ENCODE peak calls at places on chromosomes 3 and 15, in five cellular contexts. One of them, this sample, is unnamed. For H3K36me3, the result is how much of the 10 kb centered on the place peaks cover.

GRCh38 chr3:196055683-196056270 is 26.1 kb downstream of the TFRC start:
- DNase-seq in WERI-Rb-1: no peak
- DNase-seq in sigmoid colon: no peak
- DNase-seq in cardiac muscle cell: peak
- DNase-seq in stomach: no peak
- DNase-seq in this sample: no peak

GRCh38 chr3:45762647-45763330 is 33.5 kb downstream of the SLC6A20 start:
- DNase-seq in WERI-Rb-1: no peak
- DNase-seq in sigmoid colon: peak
- DNase-seq in cardiac muscle cell: no peak
- DNase-seq in stomach: no peak
- DNase-seq in this sample: no peak

GRCh38 chr3:16916840-16917239 is 32.1 kb downstream of the PLCL2 start:
- DNase-seq in WERI-Rb-1: no peak
- DNase-seq in sigmoid colon: no peak
- DNase-seq in cardiac muscle cell: no peak
- DNase-seq in stomach: no peak
- DNase-seq in this sample: no peak

GRCh38 chr3:170470063-170471006 is 51.7 kb downstream of the CLDN11 start:
- DNase-seq in WERI-Rb-1: no peak
- DNase-seq in sigmoid colon: no peak
- DNase-seq in cardiac muscle cell: no peak
- DNase-seq in stomach: no peak
- DNase-seq in this sample: no peak

GRCh38 chr3:72960812-72961518 is 35.6 kb upstream of the PPP4R2 start:
- DNase-seq in WERI-Rb-1: no peak
- DNase-seq in sigmoid colon: no peak
- DNase-seq in cardiac muscle cell: peak
- DNase-seq in stomach: no peak
- DNase-seq in this sample: no peak

GRCh38 chr3:126358816-126359181 is 1.6 kb upstream of the KLF15 start:
- DNase-seq in WERI-Rb-1: no peak
- DNase-seq in sigmoid colon: peak
- DNase-seq in cardiac muscle cell: no peak
- DNase-seq in stomach: no peak
- DNase-seq in this sample: no peak

GRCh38 chr3:64625381-64625780 is 62.4 kb downstream of the ADAMTS9 start:
- DNase-seq in WERI-Rb-1: no peak
- DNase-seq in sigmoid colon: no peak
- DNase-seq in cardiac muscle cell: no peak
- DNase-seq in stomach: no peak
- DNase-seq in this sample: no peak

GRCh38 chr3:135050536-135050935 is 255.5 kb downstream of the EPHB1 start:
- DNase-seq in WERI-Rb-1: no peak
- DNase-seq in sigmoid colon: no peak
- DNase-seq in cardiac muscle cell: no peak
- DNase-seq in stomach: no peak
- DNase-seq in this sample: no peak

GRCh38 chr3:187841552-187841951 is 96.3 kb upstream of the BCL6 start:
- DNase-seq in WERI-Rb-1: no peak
- DNase-seq in sigmoid colon: no peak
- DNase-seq in cardiac muscle cell: peak
- DNase-seq in stomach: no peak
- DNase-seq in this sample: peak

GRCh38 chr15:76235186-76235826 is 76.0 kb downstream of the ETFA start:
- DNase-seq in WERI-Rb-1: peak
- DNase-seq in sigmoid colon: no peak
- DNase-seq in cardiac muscle cell: peak
- DNase-seq in stomach: no peak
- DNase-seq in this sample: peak

GRCh38 chr15:89630974-89631901 is 24.0 kb downstream of the KIF7 start:
- DNase-seq in WERI-Rb-1: no peak
- DNase-seq in sigmoid colon: no peak
- DNase-seq in cardiac muscle cell: no peak
- DNase-seq in stomach: peak
- DNase-seq in this sample: no peak

GRCh38 chr3:100982710-100983109 is 10.5 kb downstream of the ABI3BP start:
- DNase-seq in WERI-Rb-1: no peak
- DNase-seq in sigmoid colon: peak
- DNase-seq in cardiac muscle cell: peak
- DNase-seq in stomach: no peak
- DNase-seq in this sample: no peak

GRCh38 chr3:126416943-126417342 is 22.2 kb downstream of the CFAP100 start:
- DNase-seq in WERI-Rb-1: no peak
- DNase-seq in sigmoid colon: peak
- DNase-seq in cardiac muscle cell: no peak
- DNase-seq in stomach: peak
- DNase-seq in this sample: no peak

GRCh38 chr3:58333206-58334012 is 717 bp downstream of the PXK start:
- DNase-seq in WERI-Rb-1: peak
- DNase-seq in sigmoid colon: peak
- DNase-seq in cardiac muscle cell: peak
- DNase-seq in stomach: peak
- DNase-seq in this sample: peak

GRCh38 chr3:157064402-157064801 is 95.5 kb downstream of the CCNL1 start:
- DNase-seq in WERI-Rb-1: no peak
- DNase-seq in sigmoid colon: no peak
- DNase-seq in cardiac muscle cell: no peak
- DNase-seq in stomach: no peak
- DNase-seq in this sample: no peak

GRCh38 chr3:133828576-133829309 is 23.1 kb downstream of the SRPRB start:
- DNase-seq in WERI-Rb-1: no peak
- DNase-seq in sigmoid colon: no peak
- DNase-seq in cardiac muscle cell: no peak
- DNase-seq in stomach: no peak
- DNase-seq in this sample: peak

GRCh38 chr15:75114327-75114726 is 87.4 kb upstream of the C15orf39 start:
- DNase-seq in WERI-Rb-1: no peak
- DNase-seq in sigmoid colon: no peak
- DNase-seq in cardiac muscle cell: no peak
- DNase-seq in stomach: no peak
- DNase-seq in this sample: no peak

GRCh38 chr3:189534546-189534945 is 96.6 kb upstream of the TP63 start:
- DNase-seq in WERI-Rb-1: no peak
- DNase-seq in sigmoid colon: no peak
- DNase-seq in cardiac muscle cell: no peak
- DNase-seq in stomach: no peak
- DNase-seq in this sample: no peak

GRCh38 chr3:81579744-81580143 is 181.7 kb downstream of the GBE1 start:
- DNase-seq in WERI-Rb-1: no peak
- DNase-seq in sigmoid colon: no peak
- DNase-seq in cardiac muscle cell: no peak
- DNase-seq in stomach: no peak
- DNase-seq in this sample: peak
- H3K36me3 ChIP-seq in WERI-Rb-1: under half
- H3K36me3 ChIP-seq in sigmoid colon: under half
- H3K36me3 ChIP-seq in cardiac muscle cell: under half
- H3K36me3 ChIP-seq in stomach: under half
- H3K36me3 ChIP-seq in this sample: under half

GRCh38 chr3:123113889-123114450 is 47.1 kb downstream of the PDIA5 start:
- DNase-seq in WERI-Rb-1: no peak
- DNase-seq in sigmoid colon: no peak
- DNase-seq in cardiac muscle cell: no peak
- DNase-seq in stomach: no peak
- DNase-seq in this sample: no peak

GRCh38 chr3:123112232-123112631 is 45.4 kb downstream of the PDIA5 start:
- DNase-seq in WERI-Rb-1: no peak
- DNase-seq in sigmoid colon: no peak
- DNase-seq in cardiac muscle cell: no peak
- DNase-seq in stomach: no peak
- DNase-seq in this sample: no peak

GRCh38 chr3:123111640-123112039 is 44.8 kb downstream of the PDIA5 start:
- DNase-seq in WERI-Rb-1: no peak
- DNase-seq in sigmoid colon: no peak
- DNase-seq in cardiac muscle cell: no peak
- DNase-seq in stomach: no peak
- DNase-seq in this sample: no peak

GRCh38 chr3:123110238-123110952 is 43.6 kb downstream of the PDIA5 start:
- DNase-seq in WERI-Rb-1: peak
- DNase-seq in sigmoid colon: no peak
- DNase-seq in cardiac muscle cell: no peak
- DNase-seq in stomach: no peak
- DNase-seq in this sample: peak

DNA sequence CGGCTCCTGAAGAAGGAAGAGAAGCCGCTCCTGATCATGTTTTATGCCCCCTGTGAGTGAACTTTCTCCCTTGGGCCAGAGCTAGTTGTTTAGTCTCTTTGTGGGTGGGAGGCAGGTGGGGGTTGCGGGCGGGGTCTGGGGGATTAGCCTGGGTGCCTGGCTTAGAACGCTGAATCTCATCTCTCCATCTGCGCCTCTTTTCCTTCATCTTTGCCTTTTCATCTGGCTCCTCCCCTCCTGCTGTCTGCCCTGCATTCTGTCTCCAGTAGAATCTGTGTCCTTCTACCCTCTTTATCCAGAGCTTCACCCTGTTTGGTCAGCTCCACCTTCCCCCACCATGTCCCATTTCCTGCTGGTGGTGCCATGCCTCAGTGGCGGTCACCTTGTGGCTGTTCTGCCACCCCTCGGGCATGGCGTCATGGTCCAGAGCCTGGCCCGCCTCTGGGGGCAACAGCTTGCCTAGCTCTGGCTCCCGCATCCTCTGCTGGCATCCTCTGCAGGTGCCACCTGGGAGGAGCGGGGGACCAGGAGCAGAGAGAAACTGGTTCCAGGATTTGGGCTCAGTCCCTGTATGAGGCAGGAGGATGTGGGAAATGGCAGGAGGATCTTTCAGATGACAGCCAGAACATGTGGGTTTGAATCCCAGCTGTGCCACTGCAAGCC is 44.3 kb downstream of the PDIA5 start:
- DNase-seq in WERI-Rb-1: peak
- DNase-seq in sigmoid colon: no peak
- DNase-seq in cardiac muscle cell: no peak
- DNase-seq in stomach: no peak
- DNase-seq in this sample: no peak
- H3K36me3 ChIP-seq in WERI-Rb-1: half or more
- H3K36me3 ChIP-seq in sigmoid colon: under half
- H3K36me3 ChIP-seq in cardiac muscle cell: under half
- H3K36me3 ChIP-seq in stomach: half or more
- H3K36me3 ChIP-seq in this sample: under half

GRCh38 chr3:117200962-117201361 is 491.4 kb downstream of the TUSC7 start:
- DNase-seq in WERI-Rb-1: no peak
- DNase-seq in sigmoid colon: no peak
- DNase-seq in cardiac muscle cell: no peak
- DNase-seq in stomach: no peak
- DNase-seq in this sample: no peak

GRCh38 chr3:117202415-117202814 is 492.8 kb downstream of the TUSC7 start:
- DNase-seq in WERI-Rb-1: no peak
- DNase-seq in sigmoid colon: no peak
- DNase-seq in cardiac muscle cell: no peak
- DNase-seq in stomach: no peak
- DNase-seq in this sample: no peak

GRCh38 chr3:117201906-117202305 is 492.3 kb downstream of the TUSC7 start:
- DNase-seq in WERI-Rb-1: no peak
- DNase-seq in sigmoid colon: no peak
- DNase-seq in cardiac muscle cell: no peak
- DNase-seq in stomach: no peak
- DNase-seq in this sample: no peak
- H3K36me3 ChIP-seq in WERI-Rb-1: under half
- H3K36me3 ChIP-seq in sigmoid colon: under half
- H3K36me3 ChIP-seq in cardiac muscle cell: under half
- H3K36me3 ChIP-seq in stomach: under half
- H3K36me3 ChIP-seq in this sample: under half

DNA sequence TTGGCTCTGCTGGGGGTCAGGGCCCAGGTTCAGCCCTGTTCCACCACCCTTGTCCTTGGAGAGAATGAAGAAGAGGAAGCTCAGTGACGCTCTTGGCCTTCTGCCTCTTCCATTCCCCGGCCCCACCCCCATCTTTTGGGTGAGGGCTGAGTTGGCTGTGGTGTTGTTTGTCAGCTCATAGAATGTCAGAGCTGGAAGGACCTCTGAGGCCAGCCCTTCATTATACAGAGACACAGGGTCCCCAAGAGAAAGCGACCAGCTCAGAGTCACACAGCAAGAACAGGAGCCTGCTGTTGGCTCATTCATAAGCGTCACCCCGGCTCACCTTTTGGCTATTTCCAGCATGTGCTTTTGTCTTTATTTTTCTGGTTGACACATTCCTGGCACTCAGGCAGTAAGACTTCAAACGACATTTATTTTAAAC is 68.2 kb downstream of the AAGAB start:
- DNase-seq in WERI-Rb-1: no peak
- DNase-seq in sigmoid colon: peak
- DNase-seq in cardiac muscle cell: peak
- DNase-seq in stomach: no peak
- DNase-seq in this sample: no peak
- H3K36me3 ChIP-seq in WERI-Rb-1: under half
- H3K36me3 ChIP-seq in sigmoid colon: under half
- H3K36me3 ChIP-seq in cardiac muscle cell: under half
- H3K36me3 ChIP-seq in stomach: half or more
- H3K36me3 ChIP-seq in this sample: under half

GRCh38 chr3:53116956-53117355 is 13.3 kb downstream of the RFT1 start:
- DNase-seq in WERI-Rb-1: no peak
- DNase-seq in sigmoid colon: no peak
- DNase-seq in cardiac muscle cell: no peak
- DNase-seq in stomach: no peak
- DNase-seq in this sample: no peak

GRCh38 chr3:53114412-53115074 is 15.7 kb downstream of the RFT1 start:
- DNase-seq in WERI-Rb-1: no peak
- DNase-seq in sigmoid colon: no peak
- DNase-seq in cardiac muscle cell: no peak
- DNase-seq in stomach: no peak
- DNase-seq in this sample: no peak

GRCh38 chr3:53114011-53114400 is 16.2 kb downstream of the RFT1 start:
- DNase-seq in WERI-Rb-1: peak
- DNase-seq in sigmoid colon: peak
- DNase-seq in cardiac muscle cell: peak
- DNase-seq in stomach: peak
- DNase-seq in this sample: peak

GRCh38 chr3:53109822-53110771 is 20.1 kb downstream of the RFT1 start:
- DNase-seq in WERI-Rb-1: peak
- DNase-seq in sigmoid colon: peak
- DNase-seq in cardiac muscle cell: peak
- DNase-seq in stomach: peak
- DNase-seq in this sample: peak

DNA sequence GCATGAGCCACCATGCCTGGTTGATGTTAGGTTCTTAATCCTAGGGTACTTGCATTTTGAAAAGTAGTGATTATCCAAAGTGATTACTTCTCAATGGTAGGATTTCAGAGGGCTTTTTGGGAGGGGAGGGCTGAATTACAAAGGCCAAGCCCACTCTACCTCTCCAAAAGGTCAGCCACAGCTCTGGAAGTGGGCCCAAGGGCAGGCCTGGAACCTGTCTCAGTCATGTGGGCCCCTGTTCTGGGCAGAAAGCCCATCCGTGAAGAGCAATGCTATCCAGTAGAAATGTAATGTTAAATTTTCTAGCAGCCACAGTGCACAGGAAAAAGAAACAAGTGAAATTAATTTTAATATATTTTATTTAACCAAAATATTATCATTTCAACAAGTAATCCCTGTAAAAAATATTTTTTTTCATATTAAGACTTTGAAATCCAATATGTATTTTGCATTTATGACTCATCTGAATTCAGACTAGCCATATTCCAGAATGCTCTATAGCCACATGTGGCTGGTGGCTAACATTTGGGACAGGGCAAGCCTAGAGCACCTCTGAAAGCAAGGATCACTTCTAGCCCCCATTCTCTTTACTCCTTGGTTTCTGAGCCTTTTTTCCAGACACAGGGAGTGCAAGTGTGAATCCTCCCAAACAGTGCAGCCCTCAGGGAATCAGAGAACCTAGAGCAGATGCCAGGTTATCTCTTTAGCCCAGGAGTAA is 16.8 kb downstream of the RFT1 start:
- DNase-seq in WERI-Rb-1: no peak
- DNase-seq in sigmoid colon: peak
- DNase-seq in cardiac muscle cell: no peak
- DNase-seq in stomach: no peak
- DNase-seq in this sample: no peak
- H3K36me3 ChIP-seq in WERI-Rb-1: under half
- H3K36me3 ChIP-seq in sigmoid colon: under half
- H3K36me3 ChIP-seq in cardiac muscle cell: under half
- H3K36me3 ChIP-seq in stomach: half or more
- H3K36me3 ChIP-seq in this sample: under half